ENCODE peak calls at places on chromosomes 16 and 17, in six cellular contexts. C, E, G, R, Y and H are unnamed samples.

GRCh38 chr17:71757156-71757555 is 363.7 kb upstream of the SOX9 start:
- DNase-seq in C (no peak), G (no peak), E (no peak), R (no peak), Y (no peak), H (no peak)

GRCh38 chr16:27470567-27471431 is 68.8 kb downstream of the IL21R start:
- DNase-seq in Y (no peak), G (peak; percentile 45), E (no peak), R (no peak), C (no peak), H (no peak)

GRCh38 chr17:72465191-72466024 is 344.6 kb downstream of the SOX9 start:
- DNase-seq in Y (no peak), R (no peak), C (peak; percentile 99), E (no peak), G (peak; percentile 98), H (peak; percentile 85)

GRCh38 chr17:39939588-39940419 is 12.3 kb downstream of the LRRC3C start:
- DNase-seq in E (no peak), R (no peak), Y (peak; percentile 54), C (no peak), G (peak; percentile 62), H (no peak)

GRCh38 chr17:81512984-81513668 is 527 bp upstream of the ACTG1 start:
- DNase-seq in R (peak; percentile 46), G (no peak), Y (peak; percentile 69), C (no peak), E (no peak), H (peak; percentile 76)

GRCh38 chr17:57648720-57649119 is 96.4 kb downstream of the CCDC182 start:
- DNase-seq in C (no peak), E (no peak), Y (no peak), R (no peak), G (no peak), H (no peak)

GRCh38 chr17:58575511-58575910 is 61.1 kb upstream of the MTMR4 start:
- DNase-seq in G (peak; percentile 30), Y (no peak), E (no peak), R (no peak), C (no peak), H (no peak)

GRCh38 chr16:19283637-19284036 is 1.9 kb upstream of the CLEC19A start:
- DNase-seq in E (no peak), Y (no peak), C (no peak), G (no peak), R (no peak), H (no peak)

GRCh38 chr16:575354-576196 is 5.8 kb downstream of the PIGQ start:
- DNase-seq in C (no peak), G (no peak), R (no peak), Y (no peak), E (no peak), H (no peak)

GRCh38 chr17:80717661-80718060 is 173.0 kb downstream of the RPTOR start:
- DNase-seq in G (no peak), R (no peak), Y (no peak), C (no peak), E (no peak), H (peak; percentile 83)

GRCh38 chr17:70558821-70559220 is 389.5 kb downstream of the KCNJ2 start:
- DNase-seq in G (no peak), R (no peak), E (no peak), C (no peak), Y (no peak), H (no peak)

GRCh38 chr17:751269-752001 is 629 bp downstream of the GEMIN4 start:
- DNase-seq in Y (peak; percentile 71), E (no peak), R (peak; percentile 47), G (peak; percentile 55), C (peak; percentile 17), H (no peak)